ENCODE peak calls at places on chromosome X, in six cellular contexts. A is pancreas, Q is osteoblast, C is fibroblast of lung, R is hepatocyte, B is GM23338. K is an unnamed sample.
A peak's percentile ranks its signal among the peaks of the same experiment; 100 is the strongest.

GRCh38 chrX:19990519-19991349 is at the start of gene BCLAF3:
- DNase-seq in Q (peak; percentile 99), A (peak; percentile 94), R (peak; percentile 94), B (peak; percentile 86), C (peak; percentile 77), K (peak; percentile 90)

GRCh38 chrX:73728518-73729023 is 165.6 kb downstream of the CHIC1 start:
- DNase-seq in C (no peak), B (no peak), A (no peak), Q (peak; percentile 18), R (no peak), K (no peak)

GRCh38 chrX:9147631-9148189 is 113.8 kb upstream of the FAM9B start:
- DNase-seq in R (no peak), A (no peak), B (peak; percentile 74), C (no peak), Q (no peak), K (no peak)

GRCh38 chrX:53813663-53814440 is 127.3 kb upstream of the HUWE1 start:
- DNase-seq in B (no peak), Q (no peak), R (no peak), C (no peak), A (peak; percentile 34), K (no peak)

GRCh38 chrX:122363112-122363511 is 821.0 kb upstream of the GRIA3 start:
- DNase-seq in Q (no peak), C (no peak), R (no peak), A (no peak), B (peak; percentile 18), K (no peak)

GRCh38 chrX:153551135-153551534 is 33.7 kb downstream of the ATP2B3 start:
- DNase-seq in R (no peak), A (no peak), B (no peak), Q (no peak), C (peak; percentile 20), K (no peak)

GRCh38 chrX:31320740-31321139 is 248.9 kb upstream of the FTHL17 start:
- DNase-seq in C (no peak), R (no peak), A (no peak), B (no peak), Q (no peak), K (no peak)

GRCh38 chrX:38919202-38919601 is 117.9 kb downstream of the MID1IP1 start:
- DNase-seq in Q (no peak), B (no peak), C (no peak), A (no peak), R (no peak), K (no peak)

GRCh38 chrX:17527135-17527701 is 152.2 kb downstream of the NHS start:
- DNase-seq in A (no peak), Q (peak; percentile 34), R (no peak), C (peak; percentile 28), B (no peak), K (no peak)

GRCh38 chrX:112672788-112673560 is 6.8 kb downstream of the LHFPL1 start:
- DNase-seq in Q (no peak), C (no peak), R (no peak), B (peak; percentile 10), A (no peak), K (no peak)

GRCh38 chrX:131728295-131729145 is 184.6 kb downstream of the OR13H1 start:
- DNase-seq in C (peak; percentile 65), Q (no peak), R (no peak), A (no peak), B (no peak), K (peak; percentile 62)

GRCh38 chrX:23953908-23954269 is 46.1 kb downstream of the CXorf58 start:
- DNase-seq in B (no peak), A (no peak), R (no peak), C (no peak), Q (no peak), K (no peak)

GRCh38 chrX:107766470-107767140 is 9.0 kb downstream of the TSC22D3 start:
- DNase-seq in C (peak; percentile 25), Q (no peak), B (no peak), R (peak; percentile 28), A (no peak), K (no peak)

GRCh38 chrX:136819026-136819425 is 38.3 kb upstream of the ARHGEF6 start:
- DNase-seq in C (no peak), A (no peak), B (no peak), Q (no peak), R (no peak), K (no peak)

GRCh38 chrX:26845051-26845450 is 618.1 kb downstream of the PPP4R3C start:
- DNase-seq in R (peak; percentile 6), Q (no peak), B (no peak), A (no peak), C (peak; percentile 56), K (no peak)

GRCh38 chrX:105314468-105314867 is 94.0 kb upstream of the TEX13A start:
- DNase-seq in A (no peak), B (no peak), R (no peak), C (peak; percentile 45), Q (no peak), K (no peak)

GRCh38 chrX:44816369-44816768 is 27.5 kb upstream of the DUSP21 start:
- DNase-seq in Q (no peak), A (no peak), R (peak; percentile 10), B (no peak), C (no peak), K (no peak)

DNA sequence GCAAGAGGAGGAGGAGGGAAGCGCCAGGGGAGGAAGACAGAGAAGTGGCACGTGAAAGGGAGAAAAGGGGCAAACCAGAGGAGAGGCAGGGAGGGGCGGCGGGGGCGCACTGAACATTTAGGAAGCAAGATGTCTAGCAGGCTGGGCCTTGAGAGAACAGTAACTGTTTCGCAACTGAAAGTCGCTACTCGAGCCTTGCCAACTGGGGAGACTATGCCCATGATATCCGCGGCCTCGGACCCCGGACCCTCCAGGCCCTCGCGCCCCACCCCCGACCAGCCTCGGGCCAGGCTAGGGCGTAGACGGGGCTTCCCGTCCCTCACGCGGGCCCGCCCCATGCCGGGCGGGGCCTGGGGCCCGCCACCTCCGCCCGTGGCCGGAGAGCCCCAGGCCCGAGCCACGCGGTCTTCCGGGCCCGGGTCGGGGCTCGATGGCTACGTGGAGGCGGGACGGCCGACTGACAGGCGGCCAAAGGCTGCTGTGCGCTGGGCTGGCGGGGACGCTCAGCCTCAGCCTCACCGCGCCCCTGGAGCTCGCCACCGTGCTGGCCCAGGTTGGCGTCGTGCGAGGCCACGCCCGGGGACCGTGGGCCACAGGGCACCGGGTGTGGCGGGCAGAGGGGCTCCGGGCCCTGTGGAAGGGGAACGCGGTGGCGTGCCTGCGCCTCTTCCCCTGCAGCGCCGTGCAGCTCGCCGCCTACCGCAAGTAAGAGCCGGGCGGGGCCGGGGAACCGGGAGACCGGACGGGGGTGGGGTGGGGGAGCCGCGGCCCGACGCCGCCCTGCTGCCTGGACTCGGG is at the start of gene SLC25A43:
- DNase-seq in R (peak; percentile 52), Q (peak; percentile 93), A (peak; percentile 77), B (peak; percentile 46), C (peak; percentile 31), K (no peak)
- H3K4me3 ChIP-seq in R (peak within 1 kb of the TSS; percentile 44), Q (peak within 1 kb of the TSS; percentile 75), A (peak within 1 kb of the TSS; percentile 51), B (peak within 1 kb of the TSS; percentile 56), C (peak within 1 kb of the TSS; percentile 65), K (peak within 1 kb of the TSS; percentile 66)

GRCh38 chrX:146887020-146887419 is 72.5 kb upstream of the CXorf51A start:
- DNase-seq in A (no peak), B (no peak), R (no peak), C (no peak), Q (no peak), K (no peak)
- TF ChIP-seq CTCF in A (no peak), B (no peak), R (no peak), C (no peak), Q (no peak), K (no peak)

DNA sequence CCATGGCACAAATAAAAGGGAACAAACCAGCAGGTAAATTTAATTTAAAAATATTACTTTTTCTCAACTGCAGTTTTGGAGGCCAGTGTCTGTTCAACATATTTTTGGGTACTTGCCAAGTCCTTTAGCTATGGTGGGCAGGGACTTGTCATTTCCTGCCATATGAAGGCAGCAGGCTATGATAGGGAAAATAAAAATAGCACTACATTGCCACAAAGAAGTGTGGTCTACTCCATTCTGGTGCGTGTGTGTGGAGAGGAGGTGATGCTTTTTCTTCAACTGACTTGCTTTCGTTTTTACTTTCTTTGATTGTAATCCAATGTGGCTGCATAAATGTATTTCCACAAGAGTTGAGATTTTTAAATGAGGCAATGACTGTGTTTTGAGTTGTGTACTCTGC is 17.2 kb downstream of the GPR174 start:
- DNase-seq in A (no peak), Q (no peak), B (no peak), R (no peak), C (no peak), K (no peak)
- H3K27ac ChIP-seq in A (no peak overlapping the region), Q (no peak overlapping the region), B (no peak overlapping the region), R (no peak overlapping the region), C (no peak overlapping the region), K (no peak overlapping the region)

GRCh38 chrX:67546496-67547423 is 2.9 kb downstream of the AR start:
- DNase-seq in R (no peak), B (peak; percentile 45), C (no peak), Q (no peak), A (peak; percentile 34), K (no peak)

GRCh38 chrX:67545772-67546495 is 2.1 kb downstream of the AR start:
- DNase-seq in C (peak; percentile 34), B (peak; percentile 26), R (peak; percentile 34), A (peak; percentile 65), Q (peak; percentile 86), K (no peak)

GRCh38 chrX:67543818-67544217 is at the start of gene AR:
- DNase-seq in Q (peak; percentile 79), B (peak; percentile 76), C (peak; percentile 74), A (peak; percentile 75), R (peak; percentile 61), K (no peak)

GRCh38 chrX:67544281-67544680 is 460 bp downstream of the AR start:
- DNase-seq in Q (peak; percentile 79), B (peak; percentile 31), C (peak; percentile 19), R (peak; percentile 16), A (peak; percentile 50), K (no peak)

GRCh38 chrX:67544871-67545771 is 1.3 kb downstream of the AR start:
- DNase-seq in Q (peak; percentile 75), A (peak; percentile 57), R (peak; percentile 44), B (peak; percentile 30), C (peak; percentile 42), K (no peak)
- H3K4me3 ChIP-seq in Q (peak overlapping the region; percentile 59), A (peak overlapping the region; percentile 32), R (peak overlapping the region; percentile 24), B (peak overlapping the region; percentile 73), C (peak overlapping the region; percentile 68), K (peak overlapping the region; percentile 56)

K was measured in dorsolateral prefrontal cortex.